ENCODE peak calls at places on chromosome 19, in nine cellular contexts. E, Q, I, A, N, V, X, H and J are unnamed samples.

GRCh38 chr19:46976845-46977320 is 42.8 kb upstream of the NPAS1 start:
- DNase-seq in E (no peak), Q (no peak), I (no peak), A (peak; percentile 52), N (peak; percentile 43), V (no peak), X (peak; percentile 74), H (peak; percentile 55), J (no peak)

GRCh38 chr19:31214086-31214485 is 135.2 kb downstream of the TSHZ3 start:
- DNase-seq in E (peak; percentile 45), Q (peak; percentile 69), I (no peak), A (peak; percentile 40), N (peak; percentile 63), V (peak; percentile 90), X (peak; percentile 41), H (peak; percentile 100), J (peak; percentile 38)

GRCh38 chr19:3187662-3188511 is 2.2 kb downstream of the NCLN start:
- DNase-seq in E (no peak), Q (no peak), I (peak; percentile 67), A (no peak), N (no peak), V (no peak), X (no peak), H (no peak), J (no peak)

GRCh38 chr19:7801020-7801570 is 28.9 kb upstream of the EVI5L start:
- DNase-seq in E (no peak), Q (no peak), I (no peak), A (no peak), N (no peak), V (no peak), X (peak; percentile 62), H (no peak), J (no peak)

GRCh38 chr19:6133231-6133630 is 2.2 kb upstream of the ACSBG2 start:
- DNase-seq in E (no peak), Q (no peak), I (no peak), A (no peak), N (no peak), V (no peak), X (no peak), H (no peak), J (no peak)

GRCh38 chr19:53977991-53978731 is 13.3 kb upstream of the CACNG6 start:
- DNase-seq in E (no peak), Q (no peak), I (peak; percentile 81), A (peak; percentile 21), N (no peak), V (no peak), X (peak; percentile 54), H (peak; percentile 84), J (no peak)

GRCh38 chr19:6132482-6132881 is 3.0 kb upstream of the ACSBG2 start:
- DNase-seq in E (no peak), Q (no peak), I (no peak), A (no peak), N (no peak), V (no peak), X (no peak), H (no peak), J (no peak)

GRCh38 chr19:40646564-40647254 is 43.7 kb downstream of the NUMBL start:
- DNase-seq in E (no peak), Q (no peak), I (no peak), A (no peak), N (no peak), V (no peak), X (no peak), H (peak; percentile 42), J (no peak)

GRCh38 chr19:4456566-4456842 is 1.1 kb downstream of the UBXN6 start:
- DNase-seq in E (no peak), Q (peak; percentile 36), I (no peak), A (no peak), N (no peak), V (no peak), X (no peak), H (peak; percentile 75), J (no peak)

GRCh38 chr19:55461974-55462628 is 659 bp upstream of the ISOC2 start:
- DNase-seq in E (no peak), Q (no peak), I (no peak), A (no peak), N (no peak), V (no peak), X (peak; percentile 70), H (peak; percentile 33), J (no peak)

GRCh38 chr19:39053276-39054090 is 21.1 kb upstream of the FBXO27 start:
- DNase-seq in E (no peak), Q (peak; percentile 45), I (peak; percentile 56), A (no peak), N (peak; percentile 59), V (no peak), X (no peak), H (no peak), J (no peak)

GRCh38 chr19:14434543-14435319 is 1.6 kb downstream of the PKN1 start:
- DNase-seq in E (no peak), Q (peak; percentile 59), I (no peak), A (peak; percentile 72), N (peak; percentile 71), V (no peak), X (peak; percentile 68), H (peak; percentile 72), J (no peak)

GRCh38 chr19:33156354-33156753 is 24.4 kb downstream of the WDR88 start:
- DNase-seq in E (no peak), Q (no peak), I (no peak), A (no peak), N (no peak), V (no peak), X (no peak), H (peak; percentile 41), J (no peak)

GRCh38 chr19:7564866-7565265 is 29.3 kb downstream of the PNPLA6 start:
- DNase-seq in E (no peak), Q (no peak), I (no peak), A (no peak), N (no peak), V (no peak), X (no peak), H (no peak), J (no peak)

GRCh38 chr19:16160943-16161560 is 12.3 kb downstream of the CIB3 start:
- DNase-seq in E (no peak), Q (peak; percentile 47), I (no peak), A (no peak), N (no peak), V (no peak), X (peak; percentile 27), H (peak; percentile 87), J (no peak)

GRCh38 chr19:14090509-14091085 is at the start of gene SAMD1:
- DNase-seq in E (peak; percentile 68), Q (peak; percentile 93), I (peak; percentile 96), A (peak; percentile 88), N (peak; percentile 93), V (peak; percentile 94), X (peak; percentile 94), H (peak; percentile 83), J (peak; percentile 90)

GRCh38 chr19:18063463-18063862 is 23.3 kb downstream of the IL12RB1 start:
- DNase-seq in E (no peak), Q (no peak), I (no peak), A (no peak), N (no peak), V (no peak), X (peak; percentile 35), H (no peak), J (no peak)

GRCh38 chr19:3142292-3142670 is 6.4 kb downstream of the GNA15 start:
- DNase-seq in E (no peak), Q (no peak), I (no peak), A (no peak), N (no peak), V (no peak), X (no peak), H (peak; percentile 87), J (no peak)

GRCh38 chr19:37779139-37780035 is at the start of gene ZNF573:
- DNase-seq in E (peak; percentile 34), Q (peak; percentile 86), I (peak; percentile 87), A (peak; percentile 80), N (peak; percentile 82), V (peak; percentile 91), X (peak; percentile 77), H (peak; percentile 87), J (peak; percentile 89)

GRCh38 chr19:11813801-11814706 is at the start of gene ZNF440:
- DNase-seq in E (peak; percentile 73), Q (peak; percentile 98), I (peak; percentile 99), A (peak; percentile 96), N (peak; percentile 98), V (peak; percentile 98), X (peak; percentile 99), H (peak; percentile 92), J (peak; percentile 98)
- TF ChIP-seq POLR2A in E (peak; percentile 83), Q (peak; percentile 97), I (no peak), A (peak; percentile 88), N (no peak), V (peak; percentile 79), X (peak; percentile 98), H (peak; percentile 67), J (peak; percentile 99)

DNA sequence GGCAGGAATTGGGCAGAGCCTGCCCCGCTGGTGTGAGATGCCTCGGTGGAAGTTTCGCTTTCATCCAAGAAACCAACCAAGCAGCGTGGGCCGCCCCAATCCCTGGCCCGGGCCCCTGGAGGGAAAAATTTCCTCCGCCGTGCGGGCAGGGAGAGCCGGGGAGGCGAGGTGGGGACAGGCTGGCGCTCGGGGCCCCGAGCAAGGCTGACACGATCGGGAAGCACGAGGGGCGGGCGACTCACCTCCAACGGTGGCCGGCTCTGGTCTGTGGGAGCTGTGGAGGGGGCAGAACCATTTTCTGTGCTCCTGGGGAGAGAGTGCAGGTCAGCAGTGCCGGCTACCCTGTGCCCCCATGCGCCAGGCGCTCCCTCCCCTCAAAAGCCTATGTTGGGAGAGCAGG is 11.0 kb downstream of the RNF126 start:
- DNase-seq in E (no peak), Q (no peak), I (peak; percentile 70), A (no peak), N (no peak), V (no peak), X (no peak), H (no peak), J (no peak)
- H3K36me3 ChIP-seq in E (peaks cover 57% of the 10 kb centered on the region), Q (no peaks in the 10 kb centered on the region), I (peaks cover 54% of the 10 kb centered on the region), A (no peaks in the 10 kb centered on the region), N (peaks cover 97% of the 10 kb centered on the region), V (peaks cover 76% of the 10 kb centered on the region), X (peaks cover 91% of the 10 kb centered on the region), H (peaks cover 43% of the 10 kb centered on the region), J (no peaks in the 10 kb centered on the region)

DNA sequence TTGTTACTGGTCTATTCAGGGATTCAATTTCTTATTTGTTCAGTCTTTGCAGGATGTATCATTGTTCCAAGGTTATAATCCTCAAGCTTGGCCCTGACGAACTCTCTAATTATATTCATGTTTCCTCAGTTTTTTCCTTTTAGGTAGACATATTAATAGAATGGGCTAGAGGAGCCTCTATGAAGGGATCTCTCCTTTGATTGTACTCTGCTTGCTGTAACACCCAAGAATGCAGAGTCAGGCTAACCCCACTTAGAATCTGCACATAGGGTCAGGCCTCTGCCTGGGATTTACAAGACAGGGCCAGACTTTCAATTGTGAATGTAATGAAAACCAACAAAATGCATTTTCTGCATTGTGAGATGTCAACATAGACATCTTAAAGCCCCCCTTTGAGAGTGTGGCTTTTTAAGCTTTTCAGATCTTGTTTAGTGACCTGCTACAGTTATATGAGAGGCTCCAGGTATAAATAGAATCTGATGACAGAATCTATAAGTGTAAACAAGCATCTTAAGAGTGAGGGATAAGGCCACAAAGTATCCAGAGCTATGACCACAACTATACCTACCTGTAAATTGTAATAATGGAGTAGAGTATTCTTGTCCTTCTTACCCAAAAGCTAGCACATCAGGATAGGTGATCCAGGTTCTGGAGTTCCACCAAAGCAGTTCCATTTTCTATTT is 5.5 kb downstream of the ZNF493 start:
- DNase-seq in E (no peak), Q (no peak), I (no peak), A (no peak), N (no peak), V (no peak), X (no peak), H (no peak), J (no peak)
- TF ChIP-seq POLR2A in E (no peak), Q (no peak), I (no peak), A (no peak), N (no peak), V (no peak), X (no peak), H (no peak), J (no peak)

GRCh38 chr19:49506575-49507105 is 5.8 kb upstream of the FCGRT start:
- DNase-seq in E (no peak), Q (peak; percentile 83), I (no peak), A (no peak), N (peak; percentile 76), V (no peak), X (peak; percentile 87), H (no peak), J (no peak)
- H3K36me3 ChIP-seq in E (no peaks in the 10 kb centered on the region), Q (no peaks in the 10 kb centered on the region), I (no peaks in the 10 kb centered on the region), A (no peaks in the 10 kb centered on the region), N (no peaks in the 10 kb centered on the region), V (no peaks in the 10 kb centered on the region), X (no peaks in the 10 kb centered on the region), H (no peaks in the 10 kb centered on the region), J (no peaks in the 10 kb centered on the region)